ENCODE peak calls at places on chromosomes 4 and X, in six cellular contexts. One of them, this sample, is unnamed.
A peak's percentile ranks its signal among the peaks of the same experiment; 100 is the strongest.

GRCh38 chr4:125283702-125284279 is 31.0 kb upstream of the FAT4 start:
- ATAC-seq in CD8-positive, alpha-beta T cell: no peak
- ATAC-seq in upper lobe of right lung: no peak
- ATAC-seq in stimulated activated naive CD8-positive, alpha-beta T cell treated with anti-CD3 and anti-CD28 coated beads, Interleukin-15, Interleukin-2, amounts not matched to agents 100 U/mL and 50 U/mL, for 24 hours: no peak
- ATAC-seq in naive B cell: no peak
- ATAC-seq in lung: no peak
- ATAC-seq in this sample: no peak

GRCh38 chrX:78754917-78755316 is 7.4 kb downstream of the LPAR4 start:
- ATAC-seq in CD8-positive, alpha-beta T cell: no peak
- ATAC-seq in upper lobe of right lung: no peak
- ATAC-seq in stimulated activated naive CD8-positive, alpha-beta T cell treated with anti-CD3 and anti-CD28 coated beads, Interleukin-15, Interleukin-2, amounts not matched to agents 100 U/mL and 50 U/mL, for 24 hours: no peak
- ATAC-seq in naive B cell: peak; percentile 92
- ATAC-seq in lung: no peak
- ATAC-seq in this sample: peak; percentile 86

GRCh38 chr4:174538876-174539250 is 16.6 kb upstream of the HPGD start:
- ATAC-seq in CD8-positive, alpha-beta T cell: no peak
- ATAC-seq in upper lobe of right lung: no peak
- ATAC-seq in stimulated activated naive CD8-positive, alpha-beta T cell treated with anti-CD3 and anti-CD28 coated beads, Interleukin-15, Interleukin-2, amounts not matched to agents 100 U/mL and 50 U/mL, for 24 hours: no peak
- ATAC-seq in naive B cell: no peak
- ATAC-seq in lung: no peak
- ATAC-seq in this sample: no peak

GRCh38 chr4:55272102-55272501 is 73.9 kb upstream of the SRD5A3 start:
- ATAC-seq in CD8-positive, alpha-beta T cell: no peak
- ATAC-seq in upper lobe of right lung: no peak
- ATAC-seq in stimulated activated naive CD8-positive, alpha-beta T cell treated with anti-CD3 and anti-CD28 coated beads, Interleukin-15, Interleukin-2, amounts not matched to agents 100 U/mL and 50 U/mL, for 24 hours: no peak
- ATAC-seq in naive B cell: no peak
- ATAC-seq in lung: no peak
- ATAC-seq in this sample: no peak

GRCh38 chr4:104896623-104897296 is 249.9 kb upstream of the TET2 start:
- ATAC-seq in CD8-positive, alpha-beta T cell: no peak
- ATAC-seq in upper lobe of right lung: peak; percentile 42
- ATAC-seq in stimulated activated naive CD8-positive, alpha-beta T cell treated with anti-CD3 and anti-CD28 coated beads, Interleukin-15, Interleukin-2, amounts not matched to agents 100 U/mL and 50 U/mL, for 24 hours: peak; percentile 55
- ATAC-seq in naive B cell: no peak
- ATAC-seq in lung: no peak
- ATAC-seq in this sample: no peak

GRCh38 chr4:145820407-145820806 is 118.2 kb downstream of the ZNF827 start:
- ATAC-seq in CD8-positive, alpha-beta T cell: no peak
- ATAC-seq in upper lobe of right lung: peak; percentile 36
- ATAC-seq in stimulated activated naive CD8-positive, alpha-beta T cell treated with anti-CD3 and anti-CD28 coated beads, Interleukin-15, Interleukin-2, amounts not matched to agents 100 U/mL and 50 U/mL, for 24 hours: no peak
- ATAC-seq in naive B cell: no peak
- ATAC-seq in lung: no peak
- ATAC-seq in this sample: no peak

GRCh38 chr4:105807496-105807895 is 87.8 kb upstream of the NPNT start:
- ATAC-seq in CD8-positive, alpha-beta T cell: no peak
- ATAC-seq in upper lobe of right lung: no peak
- ATAC-seq in stimulated activated naive CD8-positive, alpha-beta T cell treated with anti-CD3 and anti-CD28 coated beads, Interleukin-15, Interleukin-2, amounts not matched to agents 100 U/mL and 50 U/mL, for 24 hours: no peak
- ATAC-seq in naive B cell: no peak
- ATAC-seq in lung: no peak
- ATAC-seq in this sample: no peak

GRCh38 chrX:40663078-40663740 is 15.8 kb upstream of the CXorf38 start:
- ATAC-seq in CD8-positive, alpha-beta T cell: peak; percentile 34
- ATAC-seq in upper lobe of right lung: no peak
- ATAC-seq in stimulated activated naive CD8-positive, alpha-beta T cell treated with anti-CD3 and anti-CD28 coated beads, Interleukin-15, Interleukin-2, amounts not matched to agents 100 U/mL and 50 U/mL, for 24 hours: no peak
- ATAC-seq in naive B cell: no peak
- ATAC-seq in lung: no peak
- ATAC-seq in this sample: no peak

GRCh38 chr4:26884486-26884988 is 23.9 kb downstream of the STIM2 start:
- ATAC-seq in CD8-positive, alpha-beta T cell: peak; percentile 61
- ATAC-seq in upper lobe of right lung: no peak
- ATAC-seq in stimulated activated naive CD8-positive, alpha-beta T cell treated with anti-CD3 and anti-CD28 coated beads, Interleukin-15, Interleukin-2, amounts not matched to agents 100 U/mL and 50 U/mL, for 24 hours: peak; percentile 77
- ATAC-seq in naive B cell: peak; percentile 82
- ATAC-seq in lung: no peak
- ATAC-seq in this sample: peak; percentile 79

GRCh38 chrX:150454083-150454482 is 91.0 kb downstream of the MAMLD1 start:
- ATAC-seq in CD8-positive, alpha-beta T cell: no peak
- ATAC-seq in upper lobe of right lung: no peak
- ATAC-seq in stimulated activated naive CD8-positive, alpha-beta T cell treated with anti-CD3 and anti-CD28 coated beads, Interleukin-15, Interleukin-2, amounts not matched to agents 100 U/mL and 50 U/mL, for 24 hours: no peak
- ATAC-seq in naive B cell: no peak
- ATAC-seq in lung: no peak
- ATAC-seq in this sample: no peak

This sample was measured in stimulated activated memory B cell treated with anti-CD40 and anti-IgM and Interleukin-4, amounts not matched to agents 10 μg/mL and 1 μg/mL and 100 μg/mL, for 72 hours.